ENCODE peak calls at places on chromosomes 4 and X, in nine cellular contexts. M, C, Y, S, L, A, H, T and V are unnamed samples.

GRCh38 chr4:147017081-147017480 is 71.4 kb upstream of the TTC29 start:
- DNase-seq in H (no peak), M (no peak), T (no peak), C (no peak), Y (no peak), A (no peak), L (no peak), S (no peak), V (no peak)

GRCh38 chr4:20723019-20723418 is 22.8 kb downstream of the PACRGL start:
- DNase-seq in L (no peak), T (peak; percentile 16), A (no peak), Y (no peak), S (no peak), M (no peak), C (no peak), H (no peak), V (no peak)

GRCh38 chrX:75115707-75116413 is 40.2 kb downstream of the ABCB7 start:
- DNase-seq in C (no peak), S (no peak), M (no peak), L (no peak), T (no peak), Y (peak; percentile 59), A (no peak), H (no peak), V (peak; percentile 5)

GRCh38 chr4:132227349-132228165 is 921.5 kb upstream of the PCDH10 start:
- DNase-seq in A (no peak), T (peak; percentile 26), H (peak; percentile 17), M (no peak), Y (peak; percentile 80), L (no peak), C (no peak), S (no peak), V (peak; percentile 17)

GRCh38 chrX:42020225-42020624 is 96.9 kb upstream of the CASK start:
- DNase-seq in A (no peak), H (no peak), C (no peak), Y (no peak), T (no peak), L (no peak), M (peak; percentile 1), S (no peak), V (no peak)

GRCh38 chr4:181301735-181302380 is 941.3 kb upstream of the TENM3 start:
- DNase-seq in A (peak; percentile 85), C (no peak), S (no peak), M (peak; percentile 1), H (peak; percentile 65), L (no peak), Y (peak; percentile 83), T (peak; percentile 6), V (peak; percentile 59)

GRCh38 chrX:67717571-67717970 is 173.8 kb downstream of the AR start:
- DNase-seq in T (no peak), A (no peak), H (no peak), C (no peak), S (no peak), M (no peak), Y (no peak), L (no peak), V (no peak)

GRCh38 chrX:48468247-48468671 is 1.8 kb downstream of the SLC38A5 start:
- DNase-seq in S (no peak), A (no peak), C (no peak), L (no peak), Y (peak; percentile 2), H (no peak), T (no peak), M (peak; percentile 34), V (no peak)

GRCh38 chr4:575281-576141 is 584 bp downstream of the TMEM271 start:
- DNase-seq in H (no peak), T (peak; percentile 43), A (peak; percentile 27), S (peak; percentile 4), C (peak; percentile 38), L (no peak), M (no peak), Y (peak; percentile 86), V (peak; percentile 93)

GRCh38 chrX:85992811-85993229 is 54.5 kb downstream of the CHM start:
- DNase-seq in L (no peak), M (no peak), T (peak; percentile 40), S (peak; percentile 41), Y (no peak), C (no peak), H (no peak), A (peak; percentile 79), V (no peak)

GRCh38 chrX:95076449-95076848 is 1402.4 kb downstream of the FAM133A start:
- DNase-seq in L (no peak), Y (peak; percentile 63), S (no peak), T (no peak), M (peak; percentile 11), C (no peak), A (peak; percentile 61), H (peak; percentile 36), V (no peak)